ENCODE peak calls at places on chromosomes 5 and 9, in nine cellular contexts. S is activated T-cell treated with anti-CD3 and anti-CD28 coated beads for 1 hour; H is activated CD4-positive, CD25-positive, alpha-beta regulatory T cell; U is K562; N is memory B cell; K is HS-27A; W is GDM1; V is stimulated activated CD8-positive, alpha-beta memory T cell treated with anti-CD3 and anti-CD28 coated beads, Interleukin-15, amount 100 ng/mL, for 1 hour; D is T47D. Q is an unnamed sample.

GRCh38 chr9:85522459-85523092 is 219.2 kb downstream of the AGTPBP1 start:
- DNase-seq in S (no peak), H (no peak), U (no peak), N (no peak), K (no peak), W (no peak), V (no peak), D (no peak), Q (peak; percentile 40)

GRCh38 chr5:14231156-14231555 is 88.0 kb downstream of the TRIO start:
- DNase-seq in S (no peak), H (no peak), U (no peak), N (no peak), K (no peak), W (no peak), V (no peak), D (no peak), Q (no peak)

GRCh38 chr5:121915765-121916164 is 46.0 kb upstream of the SRFBP1 start:
- DNase-seq in S (no peak), H (no peak), U (no peak), N (no peak), K (no peak), W (no peak), V (no peak), D (no peak), Q (no peak)

GRCh38 chr5:158590936-158591863 is 508.5 kb downstream of the EBF1 start:
- DNase-seq in S (no peak), H (no peak), U (no peak), N (no peak), K (no peak), W (no peak), V (no peak), D (peak; percentile 26), Q (no peak)

GRCh38 chr9:71783120-71783523 is 14.8 kb upstream of the CEMIP2 start:
- DNase-seq in S (peak; percentile 63), H (peak; percentile 73), U (no peak), N (peak; percentile 69), K (no peak), W (no peak), V (peak; percentile 56), D (peak; percentile 60), Q (no peak)

GRCh38 chr9:37060821-37061220 is 26.8 kb upstream of the PAX5 start:
- DNase-seq in S (no peak), H (no peak), U (no peak), N (peak; percentile 11), K (no peak), W (no peak), V (no peak), D (no peak), Q (no peak)

GRCh38 chr5:34699155-34700077 is 43.3 kb downstream of the RAI14 start:
- DNase-seq in S (no peak), H (no peak), U (peak; percentile 96), N (no peak), K (no peak), W (no peak), V (no peak), D (peak; percentile 10), Q (no peak)

GRCh38 chr5:115601709-115602584 is at the start of gene TICAM2:
- DNase-seq in S (peak; percentile 24), H (peak; percentile 16), U (peak; percentile 48), N (peak; percentile 77), K (no peak), W (peak; percentile 40), V (peak; percentile 7), D (no peak), Q (peak; percentile 67)

GRCh38 chr9:71793386-71794105 is 25.2 kb upstream of the CEMIP2 start:
- DNase-seq in S (no peak), H (no peak), U (no peak), N (no peak), K (peak; percentile 36), W (no peak), V (no peak), D (peak; percentile 15), Q (no peak)

GRCh38 chr5:56876325-56876724 is 33.1 kb upstream of the SETD9 start:
- DNase-seq in S (no peak), H (no peak), U (no peak), N (no peak), K (no peak), W (no peak), V (no peak), D (no peak), Q (no peak)

GRCh38 chr9:86940774-86941173 is 6.5 kb downstream of the GAS1 start:
- DNase-seq in S (no peak), H (no peak), U (no peak), N (no peak), K (no peak), W (no peak), V (no peak), D (no peak), Q (no peak)

GRCh38 chr9:133953621-133953975 is 38.5 kb downstream of the VAV2 start:
- DNase-seq in S (no peak), H (no peak), U (no peak), N (no peak), K (no peak), W (no peak), V (no peak), D (no peak), Q (no peak)

GRCh38 chr5:126445502-126446174 is 22.4 kb downstream of the GRAMD2B start:
- DNase-seq in S (no peak), H (no peak), U (no peak), N (no peak), K (no peak), W (no peak), V (no peak), D (no peak), Q (no peak)

GRCh38 chr5:41843456-41844112 is 26.6 kb downstream of the OXCT1 start:
- DNase-seq in S (no peak), H (no peak), U (peak; percentile 42), N (no peak), K (peak; percentile 33), W (no peak), V (no peak), D (peak; percentile 77), Q (peak; percentile 52)

GRCh38 chr9:26801772-26802171 is 90.8 kb downstream of the CAAP1 start:
- DNase-seq in S (no peak), H (no peak), U (no peak), N (no peak), K (no peak), W (no peak), V (no peak), D (no peak), Q (no peak)

GRCh38 chr5:73716284-73716808 is 90.3 kb downstream of the ARHGEF28 start:
- DNase-seq in S (no peak), H (no peak), U (no peak), N (no peak), K (no peak), W (no peak), V (no peak), D (no peak), Q (no peak)

GRCh38 chr9:78004478-78005229 is 27.0 kb downstream of the GNAQ start:
- DNase-seq in S (no peak), H (no peak), U (peak; percentile 47), N (no peak), K (no peak), W (no peak), V (no peak), D (peak; percentile 27), Q (peak; percentile 10)

GRCh38 chr9:127763918-127764384 is 14.5 kb downstream of the SH2D3C start:
- DNase-seq in S (peak; percentile 18), H (no peak), U (peak; percentile 59), N (no peak), K (no peak), W (peak; percentile 20), V (no peak), D (peak; percentile 58), Q (peak; percentile 72)

GRCh38 chr5:159273923-159274322 is 10.8 kb downstream of the UBLCP1 start:
- DNase-seq in S (no peak), H (no peak), U (no peak), N (no peak), K (no peak), W (no peak), V (no peak), D (peak; percentile 71), Q (no peak)

GRCh38 chr9:928363-929042 is 48.0 kb upstream of the DMRT3 start:
- DNase-seq in S (no peak), H (no peak), U (peak; percentile 18), N (no peak), K (no peak), W (no peak), V (no peak), D (peak; percentile 48), Q (peak; percentile 1)

GRCh38 chr5:179833056-179833708 is 12.5 kb downstream of the SQSTM1 start:
- DNase-seq in S (no peak), H (no peak), U (no peak), N (no peak), K (no peak), W (no peak), V (no peak), D (no peak), Q (no peak)

GRCh38 chr9:126860757-126861466 is 473 bp downstream of the ZBTB34 start:
- DNase-seq in S (no peak), H (peak; percentile 6), U (no peak), N (no peak), K (no peak), W (no peak), V (no peak), D (peak; percentile 51), Q (no peak)

GRCh38 chr5:141234109-141234508 is 11.0 kb downstream of the PCDHB14 start:
- DNase-seq in S (no peak), H (no peak), U (no peak), N (no peak), K (no peak), W (no peak), V (no peak), D (no peak), Q (no peak)

GRCh38 chr5:83306572-83307241 is 164.8 kb upstream of the VCAN start:
- DNase-seq in S (no peak), H (no peak), U (no peak), N (no peak), K (no peak), W (peak; percentile 48), V (no peak), D (no peak), Q (peak; percentile 95)

GRCh38 chr9:81814794-81815464 is 113.3 kb upstream of the SPATA31D4 start:
- DNase-seq in S (no peak), H (no peak), U (no peak), N (no peak), K (no peak), W (no peak), V (no peak), D (no peak), Q (no peak)

GRCh38 chr5:73763300-73764032 is 137.5 kb downstream of the ARHGEF28 start:
- DNase-seq in S (no peak), H (no peak), U (no peak), N (no peak), K (no peak), W (no peak), V (no peak), D (no peak), Q (no peak)

GRCh38 chr5:1555011-1555807 is 31.4 kb upstream of the LPCAT1 start:
- DNase-seq in S (no peak), H (no peak), U (peak; percentile 8), N (no peak), K (peak; percentile 48), W (no peak), V (no peak), D (peak; percentile 97), Q (no peak)

GRCh38 chr5:66518753-66519152 is 77.4 kb upstream of the MAST4 start:
- DNase-seq in S (no peak), H (no peak), U (no peak), N (no peak), K (no peak), W (no peak), V (no peak), D (no peak), Q (no peak)